ENCODE peak calls at places on chromosomes 12 and 14, in nine cellular contexts. G is heart right ventricle; J is right cardiac atrium; C is AG09309; I is CD8-positive, alpha-beta T cell; Y is MM.1S; M is thoracic aorta; U is stomach; R is tibial nerve. D is an unnamed sample.

GRCh38 chr14:68440776-68441175 is 352.1 kb downstream of the ZFP36L1 start:
- DNase-seq in G (no peak), J (no peak), C (no peak), I (no peak), Y (no peak), M (no peak), U (no peak), R (no peak), D (no peak)

GRCh38 chr14:54653764-54654469 is 87.0 kb downstream of the SAMD4A start:
- DNase-seq in G (peak; percentile 46), J (peak; percentile 37), C (no peak), I (no peak), Y (no peak), M (no peak), U (no peak), R (peak; percentile 67), D (no peak)

GRCh38 chr14:99266181-99267178 is 5.5 kb downstream of the BCL11B start:
- DNase-seq in G (peak; percentile 76), J (peak; percentile 72), C (peak; percentile 16), I (peak; percentile 85), Y (peak; percentile 63), M (peak; percentile 21), U (peak; percentile 79), R (peak; percentile 72), D (no peak)

GRCh38 chr12:117059156-117059555 is 40.1 kb downstream of the TESC start:
- DNase-seq in G (no peak), J (no peak), C (no peak), I (no peak), Y (no peak), M (no peak), U (no peak), R (no peak), D (no peak)

GRCh38 chr14:64298773-64299172 is 4.6 kb upstream of the ESR2 start:
- DNase-seq in G (no peak), J (no peak), C (no peak), I (no peak), Y (peak; percentile 9), M (no peak), U (no peak), R (no peak), D (no peak)

GRCh38 chr12:12964255-12964654 is 12.3 kb upstream of the GPRC5D start:
- DNase-seq in G (no peak), J (no peak), C (no peak), I (no peak), Y (no peak), M (no peak), U (no peak), R (no peak), D (no peak)

GRCh38 chr14:50608302-50608851 is 48.4 kb downstream of the ATL1 start:
- DNase-seq in G (no peak), J (no peak), C (no peak), I (no peak), Y (no peak), M (no peak), U (no peak), R (no peak), D (no peak)

GRCh38 chr14:46054526-46054925 is 597.1 kb downstream of the RPL10L start:
- DNase-seq in G (no peak), J (no peak), C (peak; percentile 58), I (no peak), Y (no peak), M (no peak), U (no peak), R (no peak), D (no peak)

GRCh38 chr12:31591308-31591901 is 469 bp upstream of the DENND5B start:
- DNase-seq in G (no peak), J (peak; percentile 27), C (no peak), I (no peak), Y (no peak), M (no peak), U (no peak), R (peak; percentile 12), D (no peak)

GRCh38 chr14:39417014-39417413 is 15.2 kb downstream of the FBXO33 start:
- DNase-seq in G (no peak), J (no peak), C (no peak), I (no peak), Y (no peak), M (no peak), U (no peak), R (no peak), D (no peak)

GRCh38 chr14:105878125-105878524 is 351.7 kb downstream of the TMEM121 start:
- DNase-seq in G (peak; percentile 7), J (no peak), C (no peak), I (no peak), Y (no peak), M (no peak), U (peak; percentile 8), R (no peak), D (no peak)

GRCh38 chr14:50262865-50263264 is 31.5 kb upstream of the SOS2 start:
- DNase-seq in G (no peak), J (no peak), C (no peak), I (no peak), Y (no peak), M (no peak), U (no peak), R (no peak), D (no peak)

GRCh38 chr12:25796523-25797000 is 161.9 kb upstream of the RASSF8 start:
- DNase-seq in G (no peak), J (peak; percentile 17), C (no peak), I (no peak), Y (peak; percentile 32), M (no peak), U (no peak), R (no peak), D (no peak)

GRCh38 chr14:91873476-91874265 is 6.3 kb upstream of the TC2N start:
- DNase-seq in G (no peak), J (no peak), C (no peak), I (peak; percentile 64), Y (no peak), M (no peak), U (peak; percentile 59), R (no peak), D (no peak)

GRCh38 chr12:54935235-54935951 is 49.2 kb downstream of the TESPA1 start:
- DNase-seq in G (no peak), J (no peak), C (peak; percentile 74), I (peak; percentile 12), Y (no peak), M (no peak), U (no peak), R (no peak), D (no peak)

GRCh38 chr12:27583981-27584380 is 60.0 kb downstream of the PPFIBP1 start:
- DNase-seq in G (no peak), J (no peak), C (no peak), I (no peak), Y (no peak), M (no peak), U (no peak), R (no peak), D (no peak)

GRCh38 chr14:87992720-87993484 is at the start of gene GALC:
- DNase-seq in G (peak; percentile 95), J (peak; percentile 97), C (peak; percentile 63), I (peak; percentile 92), Y (peak; percentile 72), M (peak; percentile 86), U (peak; percentile 96), R (peak; percentile 92), D (peak; percentile 99)

GRCh38 chr14:99667045-99667444 is 17.1 kb upstream of the CYP46A1 start:
- DNase-seq in G (no peak), J (no peak), C (no peak), I (no peak), Y (no peak), M (no peak), U (no peak), R (no peak), D (no peak)

GRCh38 chr12:49233842-49234526 is 30.9 kb upstream of the TUBA1C start:
- DNase-seq in G (peak; percentile 38), J (peak; percentile 54), C (no peak), I (no peak), Y (no peak), M (peak; percentile 12), U (peak; percentile 45), R (no peak), D (no peak)

GRCh38 chr12:108750471-108751402 is 19.4 kb upstream of the CORO1C start:
- DNase-seq in G (no peak), J (no peak), C (no peak), I (no peak), Y (no peak), M (no peak), U (no peak), R (no peak), D (no peak)

GRCh38 chr12:23356440-23356839 is 593.0 kb downstream of the SOX5 start:
- DNase-seq in G (no peak), J (no peak), C (no peak), I (no peak), Y (no peak), M (no peak), U (no peak), R (no peak), D (no peak)
- H3K4me3 ChIP-seq in G (no peak overlapping the region), J (no peak overlapping the region), C (no peak overlapping the region), I (no peak overlapping the region), Y (no peak overlapping the region), M (no peak overlapping the region), U (no peak overlapping the region), R (no peak overlapping the region), D (no peak overlapping the region)

GRCh38 chr12:104672096-104672445 is 215.3 kb downstream of the CHST11 start:
- DNase-seq in G (no peak), J (no peak), C (no peak), I (no peak), Y (no peak), M (no peak), U (no peak), R (no peak), D (no peak)
- H3K4me3 ChIP-seq in G (no peak overlapping the region), J (no peak overlapping the region), C (no peak overlapping the region), I (no peak overlapping the region), Y (no peak overlapping the region), M (peak overlapping the region; percentile 6), U (no peak overlapping the region), R (no peak overlapping the region), D (no peak overlapping the region)

DNA sequence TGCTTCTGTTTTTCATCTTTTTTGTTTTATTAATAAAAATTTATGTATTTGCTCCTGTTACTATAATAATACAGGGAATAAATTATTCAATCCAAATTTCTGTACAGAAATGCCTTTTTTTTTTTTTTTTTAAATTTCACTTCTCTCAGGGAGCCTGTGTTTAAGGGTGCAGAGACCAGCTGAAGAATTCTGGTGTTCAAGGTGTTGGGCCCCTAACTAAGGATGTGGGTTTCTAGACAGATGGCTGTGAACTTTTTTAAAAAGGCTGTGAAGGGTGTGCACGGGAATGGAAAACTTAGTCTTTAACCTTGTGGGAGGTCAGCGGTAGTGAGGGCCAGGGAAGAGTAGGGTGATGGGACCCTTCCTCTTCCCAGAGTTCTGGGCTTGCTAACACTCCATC is 1.3 kb upstream of the DTX3 start:
- DNase-seq in G (no peak), J (no peak), C (no peak), I (no peak), Y (no peak), M (no peak), U (no peak), R (no peak), D (no peak)
- H3K4me3 ChIP-seq in G (no peak overlapping the region), J (no peak overlapping the region), C (no peak overlapping the region), I (no peak overlapping the region), Y (no peak overlapping the region), M (peak overlapping the region; percentile 78), U (no peak overlapping the region), R (no peak overlapping the region), D (peak overlapping the region; percentile 82)

DNA sequence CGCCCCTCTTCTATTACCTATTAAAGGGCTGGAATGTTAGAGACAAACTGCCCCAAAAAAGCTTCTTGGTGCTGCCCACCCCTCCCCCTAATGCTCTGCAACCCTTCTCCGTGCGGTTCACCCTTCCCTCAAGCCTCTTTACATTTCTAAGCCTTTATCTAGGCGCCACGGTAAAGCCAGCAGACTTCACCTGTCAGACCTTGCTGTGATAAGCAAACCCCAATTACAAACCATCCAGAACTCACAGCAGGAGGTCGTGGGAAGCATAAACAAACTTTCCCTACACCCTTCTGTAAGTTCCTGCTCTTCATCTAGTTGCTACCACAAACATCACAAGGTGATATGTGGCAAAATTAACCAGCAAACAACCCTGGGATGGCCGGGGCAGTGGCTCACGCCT is 56.8 kb downstream of the MOK start:
- DNase-seq in G (no peak), J (no peak), C (no peak), I (no peak), Y (no peak), M (no peak), U (no peak), R (no peak), D (no peak)
- H3K4me3 ChIP-seq in G (no peak overlapping the region), J (no peak overlapping the region), C (no peak overlapping the region), I (no peak overlapping the region), Y (no peak overlapping the region), M (no peak overlapping the region), U (no peak overlapping the region), R (no peak overlapping the region), D (no peak overlapping the region)